ENCODE peak calls at places on chromosomes 6 and 20, in seven cellular contexts. T is upper lobe of right lung; K is OCI-LY7; B is CD8-positive, alpha-beta T cell; D is mesendoderm; R is kidney; G is HAP-1. W is an unnamed sample.

GRCh38 chr6:101089640-101090039 is 208.5 kb upstream of the ASCC3 start:
- DNase-seq in T (no peak), K (no peak), B (no peak), D (no peak), R (no peak), G (no peak), W (no peak)

GRCh38 chr6:108653864-108654402 is 93.2 kb downstream of the FOXO3 start:
- DNase-seq in T (no peak), K (no peak), B (no peak), D (no peak), R (peak), G (no peak), W (no peak)

GRCh38 chr6:2659882-2660281 is 90.8 kb downstream of the MYLK4 start:
- DNase-seq in T (no peak), K (no peak), B (no peak), D (peak), R (no peak), G (no peak), W (no peak)

GRCh38 chr20:2006452-2007381 is 12.9 kb upstream of the PDYN start:
- DNase-seq in T (no peak), K (peak), B (peak), D (peak), R (no peak), G (peak), W (peak)

GRCh38 chr20:20814685-20815084 is 102.2 kb upstream of the RALGAPA2 start:
- DNase-seq in T (no peak), K (no peak), B (no peak), D (peak), R (no peak), G (no peak), W (no peak)

GRCh38 chr20:25399038-25399430 is 8.4 kb upstream of the ABHD12 start:
- DNase-seq in T (no peak), K (peak), B (peak), D (peak), R (no peak), G (peak), W (peak)

GRCh38 chr6:73968358-73968757 is 272.4 kb downstream of the CD109 start:
- DNase-seq in T (no peak), K (no peak), B (no peak), D (no peak), R (no peak), G (no peak), W (no peak)

GRCh38 chr20:63056236-63057132 is 49.7 kb upstream of the BHLHE23 start:
- DNase-seq in T (peak), K (peak), B (peak), D (peak), R (peak), G (peak), W (peak)

GRCh38 chr20:2178328-2179232 is 77.0 kb downstream of the STK35 start:
- DNase-seq in T (no peak), K (no peak), B (no peak), D (no peak), R (no peak), G (no peak), W (no peak)

GRCh38 chr6:136959471-136959891 is 37.4 kb downstream of the SLC35D3 start:
- DNase-seq in T (peak), K (no peak), B (no peak), D (peak), R (no peak), G (no peak), W (no peak)

GRCh38 chr6:43465978-43466377 is 10.6 kb upstream of the DLK2 start:
- DNase-seq in T (no peak), K (no peak), B (no peak), D (no peak), R (no peak), G (no peak), W (no peak)

GRCh38 chr6:158441639-158442308 is 118.1 kb upstream of the TMEM181 start:
- DNase-seq in T (no peak), K (no peak), B (no peak), D (no peak), R (no peak), G (no peak), W (no peak)

GRCh38 chr20:61271273-61272221 is 19.5 kb downstream of the CDH4 start:
- DNase-seq in T (no peak), K (no peak), B (no peak), D (no peak), R (no peak), G (no peak), W (peak)

GRCh38 chr6:158762787-158763439 is 56.3 kb downstream of the EZR start:
- DNase-seq in T (no peak), K (peak), B (no peak), D (peak), R (no peak), G (no peak), W (no peak)

GRCh38 chr6:26202811-26203583 is 115.8 kb downstream of the HFE start:
- DNase-seq in T (no peak), K (peak), B (no peak), D (no peak), R (no peak), G (no peak), W (no peak)

GRCh38 chr6:443621-444175 is 52.1 kb downstream of the IRF4 start:
- DNase-seq in T (no peak), K (no peak), B (no peak), D (no peak), R (no peak), G (no peak), W (no peak)

GRCh38 chr6:125104425-125104824 is 49.1 kb upstream of the TPD52L1 start:
- DNase-seq in T (no peak), K (no peak), B (no peak), D (peak), R (no peak), G (peak), W (peak)

GRCh38 chr6:121161881-121162280 is 172.4 kb downstream of the TBC1D32 start:
- DNase-seq in T (no peak), K (no peak), B (no peak), D (no peak), R (no peak), G (no peak), W (no peak)

GRCh38 chr20:17896247-17896723 is 72.3 kb downstream of the SNX5 start:
- DNase-seq in T (no peak), K (no peak), B (no peak), D (no peak), R (no peak), G (peak), W (peak)

GRCh38 chr6:87407531-87407895 is 259 bp upstream of the CFAP206 start:
- DNase-seq in T (no peak), K (peak), B (no peak), D (no peak), R (no peak), G (peak), W (peak)

GRCh38 chr6:27505209-27506027 is 32.5 kb upstream of the ZNF184 start:
- DNase-seq in T (no peak), K (peak), B (peak), D (peak), R (no peak), G (peak), W (peak)

GRCh38 chr6:143721642-143722041 is 43.9 kb downstream of the PHACTR2 start:
- DNase-seq in T (no peak), K (no peak), B (no peak), D (no peak), R (no peak), G (no peak), W (no peak)

GRCh38 chr20:64047968-64048401 is 1.5 kb downstream of the SOX18 start:
- DNase-seq in T (no peak), K (no peak), B (no peak), D (no peak), R (peak), G (no peak), W (no peak)

GRCh38 chr6:10310826-10311225 is 104.0 kb downstream of the TFAP2A start:
- DNase-seq in T (no peak), K (no peak), B (no peak), D (no peak), R (no peak), G (peak), W (no peak)

GRCh38 chr20:37729909-37730308 is 36.1 kb downstream of the CTNNBL1 start:
- DNase-seq in T (no peak), K (no peak), B (no peak), D (no peak), R (no peak), G (no peak), W (peak)

GRCh38 chr6:28218312-28219248 is 6.5 kb upstream of the ZSCAN9 start:
- DNase-seq in T (peak), K (no peak), B (no peak), D (peak), R (peak), G (peak), W (peak)

GRCh38 chr6:46505693-46506512 is 14.7 kb upstream of the RCAN2 start:
- DNase-seq in T (no peak), K (no peak), B (no peak), D (no peak), R (no peak), G (no peak), W (no peak)

GRCh38 chr6:137094411-137095008 is 49.7 kb upstream of the IL20RA start:
- DNase-seq in T (no peak), K (peak), B (peak), D (peak), R (no peak), G (peak), W (peak)

GRCh38 chr20:53896041-53896440 is 174.4 kb downstream of the BCAS1 start:
- DNase-seq in T (no peak), K (no peak), B (no peak), D (no peak), R (no peak), G (no peak), W (no peak)

GRCh38 chr6:117548797-117549301 is 53.5 kb downstream of the GOPC start:
- DNase-seq in T (no peak), K (no peak), B (peak), D (peak), R (no peak), G (no peak), W (peak)

GRCh38 chr20:50731055-50731929 is at the start of gene PARD6B:
- DNase-seq in T (peak), K (peak), B (peak), D (peak), R (peak), G (peak), W (peak)

GRCh38 chr6:75334266-75335040 is 49.9 kb upstream of the TMEM30A start:
- DNase-seq in T (no peak), K (no peak), B (no peak), D (peak), R (no peak), G (peak), W (peak)

GRCh38 chr6:5713519-5713918 is 293.2 kb downstream of the NRN1 start:
- DNase-seq in T (no peak), K (no peak), B (no peak), D (peak), R (no peak), G (no peak), W (no peak)

GRCh38 chr6:106247733-106248132 is 77.8 kb downstream of the ATG5 start:
- DNase-seq in T (no peak), K (no peak), B (no peak), D (no peak), R (no peak), G (no peak), W (no peak)

GRCh38 chr20:2771631-2772080 is 28.8 kb downstream of the CPXM1 start:
- DNase-seq in T (no peak), K (no peak), B (no peak), D (peak), R (no peak), G (no peak), W (no peak)

GRCh38 chr6:169232507-169232931 is 21.1 kb downstream of the THBS2 start:
- DNase-seq in T (no peak), K (no peak), B (no peak), D (no peak), R (no peak), G (no peak), W (no peak)

GRCh38 chr6:1821188-1822183 is 211.8 kb downstream of the FOXC1 start:
- DNase-seq in T (no peak), K (no peak), B (no peak), D (no peak), R (no peak), G (peak), W (no peak)

GRCh38 chr6:3592371-3592941 is 135.6 kb upstream of the SLC22A23 start:
- DNase-seq in T (no peak), K (no peak), B (no peak), D (no peak), R (no peak), G (no peak), W (peak)

GRCh38 chr20:17470521-17470920 is 60.7 kb downstream of the BFSP1 start:
- DNase-seq in T (no peak), K (no peak), B (no peak), D (no peak), R (no peak), G (no peak), W (no peak)

GRCh38 chr20:36460648-36461599 is 80.4 kb upstream of the MYL9 start:
- DNase-seq in T (peak), K (peak), B (peak), D (peak), R (peak), G (peak), W (peak)
- H3K4me3 ChIP-seq in T (peak), K (peak), B (peak), D (no peak), R (peak), G (peak), W (peak)

DNA sequence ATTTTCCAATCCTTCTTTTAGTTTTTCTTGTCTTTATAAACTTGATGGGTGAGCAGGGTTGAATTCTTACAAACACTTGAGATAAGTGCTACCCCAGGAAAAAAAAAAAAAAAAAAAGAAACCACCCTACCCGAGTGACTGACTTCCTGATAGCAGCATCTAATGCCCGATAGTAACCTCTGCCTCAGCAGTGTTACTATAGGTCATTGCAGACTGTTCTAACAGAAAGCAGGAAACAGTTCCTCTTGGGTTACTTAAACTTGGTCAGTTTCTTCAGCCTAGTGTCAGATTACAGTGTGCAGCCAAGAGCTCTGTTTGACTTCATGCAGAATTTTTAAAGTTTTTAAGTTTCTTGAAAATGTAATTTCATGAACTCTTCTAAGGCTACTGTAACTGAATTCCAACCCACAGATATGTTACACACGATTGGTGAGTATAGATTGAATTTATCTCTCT is 2.1 kb downstream of the MYLIP start:
- DNase-seq in T (no peak), K (peak), B (peak), D (peak), R (no peak), G (no peak), W (peak)
- H3K4me3 ChIP-seq in T (peak), K (peak), B (peak), D (no peak), R (peak), G (peak), W (peak)

GRCh38 chr20:46586724-46587123 is 36.3 kb upstream of the OCSTAMP start:
- DNase-seq in T (no peak), K (no peak), B (no peak), D (no peak), R (no peak), G (no peak), W (no peak)
- H3K4me3 ChIP-seq in T (no peak), K (no peak), B (no peak), D (no peak), R (no peak), G (no peak), W (no peak)

GRCh38 chr6:37051138-37052026 is 45.9 kb downstream of the FGD2 start:
- DNase-seq in T (peak), K (peak), B (peak), D (peak), R (peak), G (peak), W (peak)
- H3K4me3 ChIP-seq in T (no peak), K (no peak), B (peak), D (no peak), R (no peak), G (no peak), W (no peak)

DNA sequence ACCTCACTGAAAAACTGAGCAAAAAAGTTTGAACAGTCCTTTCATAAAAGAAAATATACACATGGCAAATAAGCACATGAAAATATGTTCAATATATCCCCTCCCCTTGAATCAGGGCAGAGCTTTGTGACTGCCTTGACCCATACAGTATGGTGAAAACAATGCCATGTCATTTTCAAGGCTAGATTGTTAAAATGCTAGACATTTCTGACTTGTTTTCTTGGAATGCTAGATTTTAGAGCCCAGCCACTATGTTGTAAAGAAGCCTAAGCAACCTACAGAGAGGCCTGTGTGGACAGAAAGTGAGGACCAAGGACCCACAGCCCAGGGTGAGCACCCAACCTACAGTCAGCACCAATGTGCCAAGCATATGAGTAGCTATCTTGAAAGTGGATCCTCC is 17.1 kb upstream of the ASF1A start:
- DNase-seq in T (no peak), K (no peak), B (no peak), D (no peak), R (no peak), G (no peak), W (peak)
- H3K4me3 ChIP-seq in T (no peak), K (no peak), B (no peak), D (no peak), R (no peak), G (no peak), W (no peak)

GRCh38 chr20:22581437-22582385 is 2.7 kb downstream of the FOXA2 start:
- DNase-seq in T (no peak), K (no peak), B (no peak), D (no peak), R (no peak), G (no peak), W (no peak)
- H3K4me3 ChIP-seq in T (peak), K (no peak), B (no peak), D (no peak), R (no peak), G (no peak), W (no peak)

DNA sequence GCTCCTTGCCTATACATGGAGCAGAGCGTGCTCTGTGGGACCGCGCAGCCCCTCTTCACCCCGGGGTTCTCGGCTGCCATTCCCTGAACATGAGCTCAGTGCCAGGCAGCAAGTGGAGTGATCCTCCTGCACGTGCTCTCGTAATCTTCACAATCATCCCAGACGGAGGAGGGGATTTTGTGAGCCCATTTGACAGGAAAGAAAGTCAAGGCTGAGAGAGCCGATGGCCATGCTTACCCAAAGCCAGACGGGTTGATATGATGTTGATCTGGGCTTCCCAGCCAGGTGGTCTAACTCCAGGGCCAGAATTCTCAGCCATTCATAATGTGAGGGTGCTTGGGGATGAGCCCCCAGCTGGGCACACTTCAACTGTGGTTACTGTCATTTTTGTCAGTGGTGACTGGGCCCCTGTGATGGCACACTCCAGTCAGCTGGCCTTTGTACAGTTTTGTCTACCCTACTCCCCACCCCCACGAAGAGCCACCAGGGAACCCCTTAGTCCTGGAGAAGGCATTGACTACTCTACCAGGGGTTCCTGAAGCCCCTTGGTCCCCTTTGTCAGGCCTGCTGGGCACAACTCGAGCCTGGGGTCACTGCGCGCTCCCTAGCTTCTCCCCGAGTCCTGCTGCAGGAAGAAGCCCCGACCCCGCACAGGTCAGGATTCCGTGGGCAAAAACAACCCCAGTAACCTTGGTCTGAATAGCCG is 1.5 kb downstream of the APCDD1L start:
- DNase-seq in T (no peak), K (no peak), B (no peak), D (no peak), R (no peak), G (no peak), W (no peak)
- H3K4me3 ChIP-seq in T (no peak), K (no peak), B (no peak), D (no peak), R (peak), G (no peak), W (peak)

GRCh38 chr6:155656024-155656423 is 200.4 kb upstream of the NOX3 start:
- DNase-seq in T (no peak), K (no peak), B (no peak), D (no peak), R (no peak), G (no peak), W (no peak)

GRCh38 chr6:155654474-155654873 is 198.8 kb upstream of the NOX3 start:
- DNase-seq in T (no peak), K (no peak), B (no peak), D (no peak), R (no peak), G (no peak), W (no peak)

DNA sequence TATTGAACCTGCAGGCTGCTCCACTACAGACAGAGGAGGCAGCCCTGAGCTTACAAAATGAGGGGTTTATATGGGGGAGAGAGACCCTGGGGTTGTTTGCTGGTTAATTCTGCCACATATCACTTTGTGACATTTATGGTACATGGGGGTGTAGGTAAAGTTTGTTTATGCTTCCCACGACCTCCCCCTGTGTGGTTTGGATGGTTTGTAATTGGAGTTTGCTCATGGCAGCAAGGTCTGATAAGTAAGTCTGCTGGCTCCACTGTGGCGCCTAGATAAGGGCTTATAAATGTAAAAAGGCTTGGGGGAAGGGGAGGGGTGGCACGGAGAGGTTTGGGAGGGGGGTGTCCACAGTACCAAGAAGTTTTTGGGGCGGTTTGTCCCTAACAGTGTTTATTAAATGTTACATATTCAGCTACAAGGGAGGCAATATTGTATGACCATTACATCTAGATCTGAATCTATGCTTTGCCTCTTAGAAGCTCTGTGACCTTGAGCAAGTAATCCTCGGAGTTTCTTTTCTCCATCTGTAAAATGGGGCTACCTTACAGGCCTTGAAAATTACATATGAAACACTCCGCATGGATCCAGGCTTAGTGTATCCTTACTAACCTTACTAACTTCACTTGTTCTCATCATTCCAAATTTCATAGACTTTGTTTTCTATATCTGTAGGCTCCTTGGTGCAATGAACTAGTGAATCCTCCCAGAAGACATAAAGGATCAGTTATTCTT is 204.8 kb upstream of the NOX3 start:
- DNase-seq in T (no peak), K (no peak), B (no peak), D (peak), R (no peak), G (no peak), W (no peak)
- H3K4me3 ChIP-seq in T (no peak), K (no peak), B (no peak), D (no peak), R (no peak), G (no peak), W (no peak)

GRCh38 chr6:129490551-129491245 is 219.3 kb downstream of the ARHGAP18 start:
- DNase-seq in T (no peak), K (peak), B (peak), D (peak), R (no peak), G (peak), W (peak)
- H3K4me3 ChIP-seq in T (peak), K (no peak), B (peak), D (no peak), R (peak), G (no peak), W (no peak)